ENCODE peak calls at places on chromosomes 7 and 10, in four cellular contexts. A is CD8-positive, alpha-beta memory T cell; S is SK-N-SH; Y is pancreas. T is an unnamed sample.

GRCh38 chr7:121960678-121961461 is 87.9 kb downstream of the PTPRZ1 start:
- DNase-seq in Y (no peak), A (no peak), S (no peak), T (no peak)

GRCh38 chr7:134820295-134820694 is 40.9 kb downstream of the CALD1 start:
- DNase-seq in S (no peak), Y (no peak), A (no peak), T (no peak)

GRCh38 chr7:114083714-114084113 is 164.9 kb upstream of the PPP1R3A start:
- DNase-seq in Y (no peak), A (no peak), S (peak; percentile 28), T (no peak)

GRCh38 chr10:31928531-31929259 is at the start of gene ARHGAP12:
- DNase-seq in Y (peak; percentile 95), A (peak; percentile 82), S (peak; percentile 96), T (peak; percentile 95)

GRCh38 chr7:93948106-93948505 is 26.6 kb downstream of the GNG11 start:
- DNase-seq in Y (no peak), S (no peak), A (no peak), T (no peak)

GRCh38 chr10:43040482-43041256 is 36.2 kb upstream of the RET start:
- DNase-seq in S (peak; percentile 20), Y (no peak), A (no peak), T (no peak)

GRCh38 chr7:66739477-66739876 is 1.1 kb upstream of the RABGEF1 start:
- DNase-seq in A (no peak), Y (no peak), S (no peak), T (no peak)

GRCh38 chr7:137950967-137951366 is 50.9 kb downstream of the CREB3L2 start:
- DNase-seq in Y (no peak), S (no peak), A (no peak), T (no peak)

GRCh38 chr10:4501306-4501705 is 324.7 kb upstream of the AKR1E2 start:
- DNase-seq in Y (no peak), S (no peak), A (no peak), T (no peak)

GRCh38 chr10:71531485-71532446 is 135.0 kb downstream of the CDH23 start:
- DNase-seq in A (no peak), S (no peak), Y (no peak), T (no peak)

GRCh38 chr7:99677013-99677412 is 2.8 kb downstream of the CYP3A5 start:
- DNase-seq in S (no peak), A (no peak), Y (no peak), T (no peak)

GRCh38 chr10:78787095-78787494 is 281.7 kb upstream of the ZMIZ1 start:
- DNase-seq in Y (no peak), A (no peak), S (peak; percentile 58), T (no peak)

GRCh38 chr7:2149672-2150444 is 82.9 kb downstream of the MAD1L1 start:
- DNase-seq in S (no peak), A (no peak), Y (no peak), T (no peak)

GRCh38 chr10:78634389-78634815 is 434.4 kb upstream of the ZMIZ1 start:
- DNase-seq in Y (no peak), S (peak; percentile 66), A (no peak), T (no peak)

GRCh38 chr10:7513936-7514335 is 103.1 kb upstream of the SFMBT2 start:
- DNase-seq in S (no peak), Y (no peak), A (no peak), T (no peak)

GRCh38 chr7:105487559-105488218 is 34.4 kb downstream of the PUS7 start:
- DNase-seq in Y (no peak), S (peak; percentile 61), A (no peak), T (peak; percentile 48)

GRCh38 chr7:34240450-34240849 is 335.1 kb downstream of the BMPER start:
- DNase-seq in Y (no peak), A (no peak), S (no peak), T (no peak)

GRCh38 chr7:127650842-127651555 is 995 bp upstream of the SND1 start:
- DNase-seq in S (peak; percentile 62), Y (no peak), A (no peak), T (peak; percentile 69)

GRCh38 chr7:117711556-117711955 is 161.7 kb downstream of the CTTNBP2 start:
- DNase-seq in A (no peak), Y (no peak), S (no peak), T (no peak)

GRCh38 chr10:62661143-62661542 is 143.4 kb upstream of the ADO start:
- DNase-seq in Y (no peak), A (no peak), S (no peak), T (peak; percentile 67)

GRCh38 chr7:150988230-150989226 is 2.3 kb upstream of the NOS3 start:
- DNase-seq in S (peak; percentile 95), Y (peak; percentile 59), A (peak; percentile 62), T (peak; percentile 39)

GRCh38 chr10:103470755-103471653 is 8.0 kb downstream of the CALHM3 start:
- DNase-seq in S (no peak), A (peak; percentile 65), Y (no peak), T (no peak)

GRCh38 chr7:80133361-80134104 is 1.1 kb upstream of the GNAI1 start:
- DNase-seq in A (no peak), Y (no peak), S (no peak), T (no peak)

GRCh38 chr10:69456880-69457693 is 5.8 kb downstream of the TSPAN15 start:
- DNase-seq in A (no peak), S (no peak), Y (no peak), T (no peak)

GRCh38 chr10:97320480-97321031 is 1.5 kb downstream of the FRAT1 start:
- DNase-seq in Y (peak; percentile 68), S (peak; percentile 27), A (peak; percentile 18), T (no peak)

GRCh38 chr10:93435621-93436385 is 46.3 kb downstream of the MYOF start:
- DNase-seq in Y (no peak), A (no peak), S (no peak), T (peak; percentile 55)

GRCh38 chr10:93436577-93436976 is 45.6 kb downstream of the MYOF start:
- DNase-seq in S (no peak), A (no peak), Y (no peak), T (no peak)

GRCh38 chr10:93437000-93437945 is 44.9 kb downstream of the MYOF start:
- DNase-seq in S (no peak), Y (no peak), A (no peak), T (peak; percentile 88)

GRCh38 chr10:93437946-93438795 is 44.0 kb downstream of the MYOF start:
- DNase-seq in A (no peak), S (no peak), Y (no peak), T (peak; percentile 36)

GRCh38 chr10:93435061-93435491 is 47.1 kb downstream of the MYOF start:
- DNase-seq in A (no peak), Y (no peak), S (no peak), T (no peak)
- H3K4me1 ChIP-seq in A (no peaks in the 10 kb centered on the region), Y (no peaks in the 10 kb centered on the region), S (peaks cover 41% of the 10 kb centered on the region), T (peaks cover 52% of the 10 kb centered on the region)

DNA sequence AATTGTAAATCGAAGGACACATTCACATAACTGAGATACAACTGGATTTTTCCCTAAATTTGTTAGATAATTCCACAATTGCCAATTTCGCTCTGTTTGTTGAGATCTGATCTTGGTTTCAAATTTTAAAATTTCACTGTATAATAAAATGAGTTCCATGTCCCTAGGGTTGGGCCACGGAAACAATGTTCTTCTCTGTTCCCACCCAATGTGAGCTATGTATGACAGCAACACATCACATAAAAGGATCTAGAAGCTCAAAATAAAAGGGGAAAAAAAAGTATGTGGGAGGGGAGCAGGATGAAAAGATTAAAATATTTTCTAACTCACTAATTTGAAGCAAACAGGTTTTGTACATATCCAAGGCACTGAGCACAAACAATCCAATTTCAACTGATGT is 287.8 kb upstream of the MKLN1 start:
- DNase-seq in Y (no peak), A (no peak), S (no peak), T (no peak)
- H3K4me1 ChIP-seq in Y (peaks cover 16% of the 10 kb centered on the region), A (peaks cover 35% of the 10 kb centered on the region), S (peaks cover 16% of the 10 kb centered on the region), T (no peaks in the 10 kb centered on the region)

GRCh38 chr7:55081067-55081853 is 62.4 kb downstream of the EGFR start:
- DNase-seq in Y (no peak), S (peak; percentile 62), A (no peak), T (no peak)

GRCh38 chr7:55080000-55080629 is 61.3 kb downstream of the EGFR start:
- DNase-seq in A (no peak), S (no peak), Y (no peak), T (no peak)

GRCh38 chr7:55083206-55083605 is 64.4 kb downstream of the EGFR start:
- DNase-seq in A (no peak), S (no peak), Y (no peak), T (no peak)

GRCh38 chr7:55084307-55084706 is 65.5 kb downstream of the EGFR start:
- DNase-seq in S (no peak), Y (no peak), A (no peak), T (no peak)

DNA sequence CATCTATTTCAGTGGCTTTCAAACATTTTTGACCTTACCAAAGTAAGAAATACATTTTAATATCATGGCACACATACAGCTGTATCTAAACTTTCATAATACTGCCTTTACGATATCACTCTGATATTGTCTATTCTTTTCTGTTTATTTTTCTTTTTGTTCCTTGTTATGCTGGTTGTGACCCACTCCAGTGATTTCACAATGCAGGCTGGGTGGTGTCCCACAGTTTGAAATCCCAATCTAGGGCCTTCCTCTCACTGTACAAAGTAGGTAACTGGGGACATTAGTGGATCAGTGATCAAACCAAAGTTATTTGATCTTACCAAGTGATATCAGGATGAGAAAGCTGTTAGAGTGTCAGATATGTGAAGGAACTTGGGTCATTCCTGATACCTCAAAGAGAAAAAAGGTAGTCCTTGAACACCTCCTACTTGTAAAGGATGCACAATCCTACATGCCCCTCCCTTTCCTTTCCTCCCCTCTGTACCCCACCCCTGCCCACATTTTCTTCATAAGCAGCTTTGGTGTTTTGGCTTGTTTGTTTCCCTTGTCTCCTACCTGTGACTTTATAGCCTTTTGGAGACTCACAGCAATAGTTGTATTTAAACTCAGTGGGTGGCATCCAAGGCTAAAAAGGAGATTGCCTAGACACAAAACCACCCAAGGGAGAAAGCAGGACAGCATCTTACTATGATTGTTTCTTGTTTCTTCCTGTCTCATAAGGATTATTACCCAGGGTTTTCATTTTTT is 63.2 kb downstream of the EGFR start:
- DNase-seq in A (no peak), Y (no peak), S (no peak), T (no peak)
- H3K4me1 ChIP-seq in A (peaks cover 11% of the 10 kb centered on the region), Y (peaks cover 38% of the 10 kb centered on the region), S (peaks cover 51% of the 10 kb centered on the region), T (peaks cover 27% of the 10 kb centered on the region)

GRCh38 chr7:130988443-130988842 is 254.4 kb upstream of the KLF14 start:
- DNase-seq in A (no peak), Y (no peak), S (peak; percentile 48), T (no peak)

GRCh38 chr7:130989006-130989795 is 255.2 kb upstream of the KLF14 start:
- DNase-seq in A (no peak), S (no peak), Y (no peak), T (no peak)

GRCh38 chr7:130993671-130994365 is 259.8 kb upstream of the KLF14 start:
- DNase-seq in S (no peak), Y (no peak), A (no peak), T (no peak)

GRCh38 chr7:130987092-130987491 is 253.1 kb upstream of the KLF14 start:
- DNase-seq in A (no peak), S (no peak), Y (no peak), T (peak; percentile 60)

DNA sequence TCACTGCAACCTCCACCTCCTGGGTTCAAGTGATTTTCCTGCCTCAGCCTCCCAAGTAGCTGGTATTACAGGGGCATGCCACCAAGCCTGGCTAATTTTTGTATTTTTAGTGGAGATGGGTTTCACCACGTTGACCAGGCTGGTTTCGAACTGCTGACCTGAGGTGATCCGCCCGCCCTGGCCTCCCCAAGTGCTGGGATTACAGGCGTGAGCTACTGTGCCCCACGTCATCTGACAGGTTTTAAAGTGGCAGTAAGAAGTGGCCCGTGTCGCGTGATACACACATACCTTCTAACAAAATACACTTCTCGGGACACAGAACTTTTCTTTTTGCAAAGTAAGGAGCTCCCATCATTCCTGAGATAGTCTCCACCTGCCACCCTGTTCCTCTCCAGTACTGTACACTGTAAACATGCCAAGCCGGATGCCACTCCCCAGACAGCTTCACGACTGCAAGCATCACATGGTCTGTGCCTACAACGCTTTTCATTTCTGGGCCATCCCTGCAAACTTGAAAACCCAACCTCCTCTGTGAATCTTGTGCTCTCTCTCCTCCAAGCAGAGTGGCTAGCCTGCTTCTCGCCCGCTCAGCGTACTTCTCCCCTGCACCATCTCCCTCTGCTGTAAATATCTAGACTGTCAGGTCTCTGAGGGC is 256.3 kb upstream of the KLF14 start:
- DNase-seq in S (no peak), Y (no peak), A (peak; percentile 41), T (no peak)
- H3K4me1 ChIP-seq in S (peaks cover 3% of the 10 kb centered on the region), Y (peaks cover 23% of the 10 kb centered on the region), A (peaks cover 81% of the 10 kb centered on the region), T (peaks cover 45% of the 10 kb centered on the region)

T was measured in Caco-2.